ENCODE peak calls at places on chromosomes 12 and 14, in seven cellular contexts. J, O, Q, C, L, B and V are unnamed samples.

GRCh38 chr12:52506858-52507715 is 13.1 kb downstream of the KRT5 start:
- DNase-seq in Q (peak; percentile 42), O (peak; percentile 19), B (peak; percentile 89), C (no peak), L (no peak), J (no peak), V (no peak)

GRCh38 chr12:22285871-22286270 is 48.6 kb downstream of the ST8SIA1 start:
- DNase-seq in C (no peak), O (no peak), L (no peak), J (no peak), Q (no peak), B (peak; percentile 48), V (no peak)

GRCh38 chr12:116539361-116539771 is 19.8 kb upstream of the MAP1LC3B2 start:
- DNase-seq in Q (no peak), B (peak; percentile 36), C (no peak), O (no peak), L (no peak), J (no peak), V (no peak)

GRCh38 chr12:59632408-59632807 is 36.6 kb downstream of the SLC16A7 start:
- DNase-seq in B (no peak), Q (peak; percentile 29), J (no peak), L (no peak), C (no peak), O (no peak), V (peak; percentile 15)

GRCh38 chr12:102323799-102324198 is 126.2 kb upstream of the PMCH start:
- DNase-seq in L (no peak), J (no peak), C (no peak), Q (no peak), O (no peak), B (no peak), V (no peak)

GRCh38 chr14:56044196-56044595 is 74.0 kb upstream of the PELI2 start:
- DNase-seq in Q (no peak), J (no peak), C (no peak), B (peak; percentile 21), O (no peak), L (no peak), V (no peak)

GRCh38 chr12:63942464-63943241 is 98.2 kb downstream of the SRGAP1 start:
- DNase-seq in J (no peak), Q (no peak), L (no peak), O (no peak), C (no peak), B (no peak), V (no peak)

GRCh38 chr14:76115010-76115422 is 36.7 kb upstream of the GPATCH2L start:
- DNase-seq in O (no peak), Q (no peak), L (no peak), J (no peak), B (no peak), C (no peak), V (no peak)

GRCh38 chr12:93163260-93164036 is 214.3 kb upstream of the NUDT4 start:
- DNase-seq in L (no peak), C (no peak), O (no peak), B (peak; percentile 87), J (no peak), Q (no peak), V (no peak)

GRCh38 chr12:116955382-116956021 is 44.8 kb downstream of the FBXW8 start:
- DNase-seq in Q (peak; percentile 65), B (no peak), C (no peak), L (no peak), J (no peak), O (peak; percentile 31), V (no peak)

GRCh38 chr14:81673930-81674329 is 140.3 kb upstream of the SEL1L start:
- DNase-seq in L (no peak), J (no peak), B (no peak), O (no peak), Q (no peak), C (no peak), V (no peak)

GRCh38 chr14:61716956-61717355 is 21.6 kb downstream of the HIF1A start:
- DNase-seq in L (no peak), J (no peak), C (no peak), O (no peak), B (no peak), Q (no peak), V (no peak)

GRCh38 chr12:2501464-2502181 is 293.1 kb upstream of the FKBP4 start:
- DNase-seq in B (no peak), O (no peak), L (no peak), Q (no peak), C (no peak), J (peak; percentile 32), V (no peak)

GRCh38 chr12:68317047-68317667 is 15.0 kb downstream of the MDM1 start:
- DNase-seq in L (no peak), J (no peak), Q (no peak), O (peak; percentile 43), B (peak; percentile 40), C (no peak), V (no peak)

GRCh38 chr14:35369701-35370191 is 34.8 kb downstream of the NFKBIA start:
- DNase-seq in L (no peak), C (peak; percentile 31), Q (no peak), O (no peak), J (no peak), B (peak; percentile 46), V (no peak)

GRCh38 chr14:33938131-33938949 is 12.5 kb downstream of the EGLN3 start:
- DNase-seq in Q (no peak), O (no peak), C (no peak), J (peak; percentile 87), L (no peak), B (peak; percentile 10), V (peak; percentile 9)

GRCh38 chr14:57692671-57693070 is 173.2 kb downstream of the SLC35F4 start:
- DNase-seq in B (peak; percentile 54), Q (no peak), O (no peak), L (peak; percentile 22), J (no peak), C (no peak), V (no peak)

GRCh38 chr12:92596388-92596787 is 106.4 kb upstream of the PLEKHG7 start:
- DNase-seq in J (no peak), B (peak; percentile 69), L (no peak), Q (no peak), O (no peak), C (peak; percentile 57), V (no peak)

GRCh38 chr14:55074662-55075061 is 23.2 kb downstream of the MAPK1IP1L start:
- DNase-seq in B (peak; percentile 63), C (no peak), J (no peak), Q (peak; percentile 16), L (no peak), O (no peak), V (no peak)

GRCh38 chr12:68609955-68610434 is 704 bp upstream of the RAP1B start:
- DNase-seq in Q (peak; percentile 46), J (no peak), L (no peak), B (peak; percentile 54), C (no peak), O (no peak), V (peak; percentile 53)

GRCh38 chr12:32106517-32107366 is at the start of gene BICD1:
- DNase-seq in B (peak; percentile 91), J (peak; percentile 90), O (peak; percentile 67), Q (peak; percentile 80), L (no peak), C (peak; percentile 98), V (peak; percentile 87)

GRCh38 chr12:57852195-57852594 is 5.7 kb upstream of the CTDSP2 start:
- DNase-seq in L (no peak), Q (no peak), J (peak; percentile 59), C (peak; percentile 77), B (no peak), O (no peak), V (no peak)
- H3K4me3 ChIP-seq in L (no peak overlapping the region), Q (peak overlapping the region; percentile 64), J (peak overlapping the region; percentile 67), C (peak overlapping the region; percentile 72), B (no peak overlapping the region), O (no peak overlapping the region), V (peak overlapping the region; percentile 49)

DNA sequence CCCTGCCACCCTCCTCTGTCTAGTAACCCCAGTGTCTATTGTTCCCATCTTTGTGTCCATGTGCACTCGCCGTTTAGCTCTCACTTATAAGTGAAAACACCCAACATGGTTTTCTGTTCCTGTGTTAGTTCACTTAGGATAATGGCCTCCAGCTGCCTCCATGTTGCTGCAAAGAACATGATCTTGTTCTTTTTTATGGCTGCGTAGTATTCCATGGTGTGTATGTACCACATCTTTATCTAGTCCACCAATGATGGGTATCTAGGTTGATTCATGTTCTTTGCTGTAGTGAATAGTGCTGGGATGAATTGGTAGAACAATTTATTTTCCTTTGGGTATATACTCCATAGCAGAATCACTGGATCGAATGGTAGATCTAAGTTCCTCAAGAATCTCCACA is 51.0 kb upstream of the RFLNA start:
- DNase-seq in O (no peak), C (no peak), Q (no peak), B (no peak), J (no peak), L (no peak), V (no peak)
- H3K4me3 ChIP-seq in O (no peak overlapping the region), C (no peak overlapping the region), Q (no peak overlapping the region), B (no peak overlapping the region), J (no peak overlapping the region), L (no peak overlapping the region), V (no peak overlapping the region)

DNA sequence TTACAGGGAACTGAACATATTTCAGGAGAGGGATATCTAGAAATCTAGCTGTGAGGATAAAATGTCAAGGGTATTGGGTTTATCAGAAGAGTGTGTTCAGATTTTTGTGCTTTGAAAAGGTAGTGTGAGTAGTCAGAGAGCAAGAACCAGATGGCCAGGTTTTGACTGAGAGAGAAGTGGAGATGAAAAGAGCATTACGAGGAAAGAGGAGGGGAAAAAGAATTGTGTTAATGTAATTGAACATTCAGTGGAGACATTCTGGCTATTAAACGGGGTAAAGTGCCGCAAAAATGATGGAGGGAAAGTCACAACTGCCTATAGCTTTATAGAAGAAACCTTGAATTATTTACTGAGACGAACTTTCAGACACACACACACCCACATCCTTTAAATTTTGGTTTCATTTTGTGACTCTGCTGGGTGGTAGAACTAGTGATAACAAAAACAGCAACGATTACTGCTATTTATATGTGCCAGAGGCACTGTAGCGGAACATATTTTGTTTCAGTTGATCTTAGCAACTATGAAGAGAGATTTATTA is 213.6 kb downstream of the ERC1 start:
- DNase-seq in C (peak; percentile 56), J (no peak), B (peak; percentile 31), Q (no peak), L (no peak), O (peak; percentile 44), V (no peak)
- H3K4me3 ChIP-seq in C (peak overlapping the region; percentile 72), J (peak overlapping the region; percentile 64), B (peak overlapping the region; percentile 57), Q (peak overlapping the region; percentile 54), L (no peak overlapping the region), O (peak overlapping the region; percentile 71), V (peak overlapping the region; percentile 37)

GRCh38 chr12:110467847-110468211 is 228 bp downstream of the GPN3 start:
- DNase-seq in L (no peak), Q (no peak), J (no peak), C (no peak), B (no peak), O (no peak), V (no peak)

GRCh38 chr12:110468212-110469048 is at the start of the genes FAM216A and GPN3:
- DNase-seq in C (peak; percentile 98), O (peak; percentile 98), L (peak; percentile 96), Q (peak; percentile 96), B (peak; percentile 97), J (peak; percentile 95), V (peak; percentile 93)

GRCh38 chr12:110465024-110465423 is 3.0 kb downstream of the GPN3 start:
- DNase-seq in L (no peak), C (no peak), B (no peak), Q (no peak), O (no peak), J (no peak), V (no peak)

DNA sequence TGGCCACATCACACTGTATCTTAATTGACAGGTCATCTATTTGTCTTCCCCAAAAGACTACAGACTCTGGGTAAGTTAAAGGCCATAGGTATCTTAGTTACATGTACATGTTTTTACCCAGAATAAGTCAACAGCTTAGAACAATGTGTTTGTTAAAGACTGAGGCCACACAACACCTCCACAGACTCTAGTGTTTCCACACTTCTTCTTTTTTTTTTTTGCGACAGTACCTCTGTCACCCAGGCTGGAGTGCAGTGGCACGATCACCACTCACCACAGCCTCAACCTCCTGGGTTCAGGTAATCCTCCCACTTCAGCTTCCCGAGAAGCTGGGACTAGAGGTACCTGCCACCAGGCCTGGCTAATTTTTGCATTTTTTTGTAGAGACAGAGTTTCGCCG is 1.3 kb downstream of the GPN3 start:
- DNase-seq in Q (no peak), J (no peak), B (no peak), O (no peak), L (no peak), C (no peak), V (no peak)
- H3K4me3 ChIP-seq in Q (peak overlapping the region; percentile 86), J (peak overlapping the region; percentile 93), B (no peak overlapping the region), O (no peak overlapping the region), L (peak overlapping the region; percentile 73), C (no peak overlapping the region), V (peak overlapping the region; percentile 94)